ENCODE peak calls at places on chromosomes 16 and 17, in six cellular contexts. R is mesenchymal stem cell, I is IMR-90, B is H1, C is H9, Z is mesendoderm. L is an unnamed sample.

GRCh38 chr17:39746145-39746461 is 8.4 kb downstream of the GRB7 start:
- DNase-seq in R (no peak), I (no peak), B (no peak), C (no peak), Z (no peak), L (no peak)

GRCh38 chr17:78166416-78166815 is 2.0 kb upstream of the SYNGR2 start:
- DNase-seq in R (no peak), I (no peak), B (no peak), C (no peak), Z (no peak), L (no peak)

GRCh38 chr17:58702045-58702476 is 9.7 kb downstream of the RAD51C start:
- DNase-seq in R (no peak), I (no peak), B (no peak), C (no peak), Z (no peak), L (no peak)

GRCh38 chr16:77585852-77586251 is 136.5 kb upstream of the NUDT7 start:
- DNase-seq in R (peak; percentile 21), I (peak; percentile 19), B (no peak), C (no peak), Z (peak; percentile 75), L (no peak)

GRCh38 chr17:79936661-79937434 is 97.6 kb upstream of the CBX4 start:
- DNase-seq in R (no peak), I (no peak), B (no peak), C (no peak), Z (no peak), L (no peak)

GRCh38 chr17:71959129-71959528 is 161.7 kb upstream of the SOX9 start:
- DNase-seq in R (no peak), I (peak; percentile 8), B (no peak), C (no peak), Z (no peak), L (no peak)

GRCh38 chr17:348692-349425 is 3.7 kb downstream of the RPH3AL start:
- DNase-seq in R (peak; percentile 66), I (no peak), B (no peak), C (peak; percentile 29), Z (no peak), L (no peak)

GRCh38 chr16:69100046-69100765 is 5.2 kb upstream of the HAS3 start:
- DNase-seq in R (no peak), I (no peak), B (no peak), C (no peak), Z (no peak), L (no peak)

GRCh38 chr17:4201231-4201630 is 58.2 kb downstream of the CYB5D2 start:
- DNase-seq in R (no peak), I (peak; percentile 56), B (no peak), C (no peak), Z (no peak), L (no peak)

GRCh38 chr17:42325026-42325425 is 36.7 kb downstream of the STAT5A start:
- DNase-seq in R (peak; percentile 80), I (peak; percentile 88), B (no peak), C (no peak), Z (no peak), L (no peak)

GRCh38 chr16:22372882-22373661 is 1.3 kb downstream of the CDR2 start:
- DNase-seq in R (peak; percentile 20), I (no peak), B (no peak), C (no peak), Z (no peak), L (no peak)

GRCh38 chr17:6328279-6328678 is 106.6 kb downstream of the AIPL1 start:
- DNase-seq in R (no peak), I (no peak), B (no peak), C (no peak), Z (peak; percentile 27), L (no peak)

GRCh38 chr16:88691129-88691813 is 5.0 kb upstream of the SNAI3 start:
- DNase-seq in R (no peak), I (no peak), B (no peak), C (no peak), Z (no peak), L (no peak)

GRCh38 chr17:30970757-30971567 is at the start of gene RNF135:
- DNase-seq in R (peak; percentile 91), I (peak; percentile 82), B (peak; percentile 85), C (peak; percentile 92), Z (peak; percentile 96), L (peak; percentile 61)

GRCh38 chr17:1275962-1276736 is 3.3 kb upstream of the TRARG1 start:
- DNase-seq in R (peak; percentile 60), I (peak; percentile 27), B (peak; percentile 93), C (peak; percentile 85), Z (peak; percentile 66), L (peak; percentile 74)

GRCh38 chr17:11583306-11583992 is 14.8 kb upstream of the DNAH9 start:
- DNase-seq in R (no peak), I (no peak), B (no peak), C (no peak), Z (no peak), L (no peak)

GRCh38 chr16:7160093-7160492 is 172.6 kb upstream of the RBFOX1 start:
- DNase-seq in R (no peak), I (no peak), B (no peak), C (no peak), Z (no peak), L (no peak)

GRCh38 chr17:17342242-17342945 is 39.2 kb downstream of the NT5M start:
- DNase-seq in R (no peak), I (no peak), B (no peak), C (peak; percentile 26), Z (no peak), L (no peak)

GRCh38 chr17:58332720-58333395 is 4.3 kb upstream of the TSPOAP1 start:
- DNase-seq in R (no peak), I (no peak), B (no peak), C (peak; percentile 30), Z (no peak), L (no peak)

GRCh38 chr17:79837888-79838540 is 1.2 kb downstream of the CBX4 start:
- DNase-seq in R (no peak), I (no peak), B (no peak), C (no peak), Z (no peak), L (no peak)

GRCh38 chr17:59381716-59382570 is 50.5 kb downstream of the YPEL2 start:
- DNase-seq in R (no peak), I (no peak), B (no peak), C (no peak), Z (no peak), L (no peak)

GRCh38 chr17:77375917-77376651 is 235.3 kb downstream of the SEC14L1 start:
- DNase-seq in R (peak; percentile 73), I (peak; percentile 92), B (no peak), C (peak; percentile 67), Z (peak; percentile 57), L (no peak)

GRCh38 chr17:12089809-12090384 is 69.2 kb downstream of the MAP2K4 start:
- DNase-seq in R (peak; percentile 66), I (peak; percentile 83), B (no peak), C (no peak), Z (no peak), L (no peak)

GRCh38 chr17:77064608-77065007 is 76.2 kb upstream of the SEC14L1 start:
- DNase-seq in R (no peak), I (no peak), B (no peak), C (no peak), Z (no peak), L (no peak)

GRCh38 chr17:83057793-83058477 is 21.5 kb upstream of the METRNL start:
- DNase-seq in R (no peak), I (no peak), B (no peak), C (no peak), Z (no peak), L (no peak)

GRCh38 chr17:7712111-7712771 is 5.3 kb upstream of the DNAH2 start:
- DNase-seq in R (no peak), I (no peak), B (peak; percentile 62), C (peak; percentile 68), Z (peak; percentile 36), L (peak; percentile 76)

GRCh38 chr16:83956336-83957289 is 3.6 kb downstream of the OSGIN1 start:
- DNase-seq in R (peak; percentile 73), I (peak; percentile 72), B (peak; percentile 95), C (peak; percentile 90), Z (peak; percentile 88), L (peak; percentile 72)

GRCh38 chr16:58814348-58814801 is 80.3 kb upstream of the GOT2 start:
- DNase-seq in R (peak; percentile 37), I (peak; percentile 30), B (peak; percentile 65), C (peak; percentile 52), Z (peak; percentile 51), L (peak; percentile 54)

GRCh38 chr17:32609085-32609484 is 122.3 kb downstream of the CDK5R1 start:
- DNase-seq in R (no peak), I (no peak), B (no peak), C (no peak), Z (no peak), L (no peak)

GRCh38 chr16:66954097-66954659 is 6.9 kb upstream of the CES3 start:
- DNase-seq in R (peak; percentile 82), I (peak; percentile 73), B (peak; percentile 88), C (peak; percentile 75), Z (peak; percentile 83), L (no peak)

GRCh38 chr17:59387351-59388069 is 56.1 kb downstream of the YPEL2 start:
- DNase-seq in R (no peak), I (no peak), B (no peak), C (no peak), Z (no peak), L (no peak)

DNA sequence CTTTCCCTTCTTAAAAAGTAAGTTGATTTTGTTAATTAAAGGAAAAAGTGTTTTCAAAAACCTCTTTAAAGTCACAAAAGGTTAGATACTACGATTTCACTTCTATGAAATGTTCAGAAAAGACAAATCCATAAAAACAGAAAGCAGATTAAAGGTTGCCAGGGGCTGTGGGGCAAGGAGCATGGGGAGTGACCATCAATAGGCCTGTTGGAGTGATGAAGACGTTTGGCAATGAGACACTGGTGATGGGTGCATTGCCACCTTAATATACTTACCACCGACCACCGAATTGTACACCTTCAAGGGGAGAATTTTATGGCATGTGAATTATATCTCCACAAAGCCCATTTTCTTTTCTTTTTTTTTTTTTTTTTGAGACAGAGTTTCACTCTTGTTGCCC is 19.2 kb downstream of the KIFC3 start:
- DNase-seq in R (no peak), I (no peak), B (no peak), C (no peak), Z (no peak), L (no peak)
- H2BK15ac ChIP-seq in R (no peak overlapping the region), I (no peak overlapping the region), B (no peak overlapping the region), C (no peak overlapping the region), Z (no peak overlapping the region), L (no peak overlapping the region)

GRCh38 chr16:1474796-1475551 is at the start of gene CLCN7:
- DNase-seq in R (peak; percentile 81), I (peak; percentile 82), B (peak; percentile 93), C (peak; percentile 87), Z (peak; percentile 88), L (peak; percentile 72)
- H3K4ac ChIP-seq in R (peak within 1 kb of the TSS; percentile 98), I (peak within 1 kb of the TSS; percentile 89), B (no peak within 1 kb of the TSS), C (no peak within 1 kb of the TSS), Z (peak within 1 kb of the TSS; percentile 97), L (no peak within 1 kb of the TSS)

DNA sequence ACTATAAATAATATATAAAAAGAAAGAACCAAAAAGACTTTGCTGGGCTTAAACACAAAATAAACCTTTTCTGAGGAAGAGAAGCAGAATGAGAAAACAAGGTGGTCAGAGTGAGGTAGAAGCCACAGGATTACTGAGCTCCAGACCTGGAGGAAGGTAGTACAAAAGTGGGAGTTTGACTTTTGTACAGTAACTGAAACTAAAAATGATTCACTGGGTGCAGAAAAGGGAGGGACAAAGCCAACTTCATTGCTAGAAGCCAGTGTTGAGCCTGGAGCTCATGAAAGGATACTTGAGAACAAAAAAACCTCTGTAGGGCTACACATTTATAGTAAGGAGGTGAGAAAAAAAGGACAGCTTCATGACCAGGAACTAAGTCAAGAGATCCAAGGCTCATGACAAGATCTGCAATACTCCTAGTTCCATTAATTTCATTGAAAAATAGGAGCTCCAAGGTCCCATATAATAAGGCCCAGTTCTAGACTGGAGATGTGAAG is 45.5 kb downstream of the PKD1L3 start:
- DNase-seq in R (no peak), I (no peak), B (no peak), C (no peak), Z (no peak), L (no peak)
- H2BK15ac ChIP-seq in R (no peak overlapping the region), I (no peak overlapping the region), B (no peak overlapping the region), C (no peak overlapping the region), Z (no peak overlapping the region), L (no peak overlapping the region)

GRCh38 chr16:64253525-64253924 is 868.3 kb downstream of the CDH11 start:
- DNase-seq in R (no peak), I (no peak), B (no peak), C (no peak), Z (no peak), L (no peak)
- H3K4ac ChIP-seq in R (no peak overlapping the region), I (no peak overlapping the region), B (no peak overlapping the region), C (no peak overlapping the region), Z (no peak overlapping the region), L (no peak overlapping the region)